ENCODE peak calls at places on chromosomes 11 and 22, in five cellular contexts. One of them, this sample, is unnamed.

GRCh38 chr22:41030891-41031290 is 61.5 kb upstream of the EP300 start:
- DNase-seq in H1: no peak
- DNase-seq in GM12878: no peak
- DNase-seq in HepG2: no peak
- DNase-seq in NT2/D1: no peak
- DNase-seq in this sample: no peak

GRCh38 chr22:43624144-43624998 is 187.7 kb downstream of the EFCAB6 start:
- DNase-seq in HepG2: peak
- DNase-seq in H1: no peak
- DNase-seq in GM12878: no peak
- DNase-seq in NT2/D1: no peak
- DNase-seq in this sample: no peak

GRCh38 chr11:112795896-112796686 is 165.1 kb upstream of the NCAM1 start:
- DNase-seq in HepG2: no peak
- DNase-seq in NT2/D1: no peak
- DNase-seq in GM12878: no peak
- DNase-seq in H1: no peak
- DNase-seq in this sample: no peak

GRCh38 chr11:82653752-82654151 is 79.9 kb downstream of the FAM181B start:
- DNase-seq in H1: no peak
- DNase-seq in NT2/D1: no peak
- DNase-seq in HepG2: no peak
- DNase-seq in GM12878: no peak
- DNase-seq in this sample: no peak

GRCh38 chr11:13098067-13098466 is 89.0 kb downstream of the RASSF10 start:
- DNase-seq in HepG2: peak
- DNase-seq in NT2/D1: no peak
- DNase-seq in H1: no peak
- DNase-seq in GM12878: no peak
- DNase-seq in this sample: no peak

GRCh38 chr11:64926689-64927088 is 2.2 kb downstream of the PPP2R5B start:
- DNase-seq in HepG2: no peak
- DNase-seq in NT2/D1: no peak
- DNase-seq in H1: no peak
- DNase-seq in GM12878: no peak
- DNase-seq in this sample: no peak

GRCh38 chr11:68584097-68584496 is 100.2 kb upstream of the GAL start:
- DNase-seq in HepG2: peak
- DNase-seq in H1: peak
- DNase-seq in GM12878: no peak
- DNase-seq in NT2/D1: peak
- DNase-seq in this sample: peak

GRCh38 chr11:128365044-128365443 is 222.3 kb downstream of the ETS1 start:
- DNase-seq in H1: no peak
- DNase-seq in GM12878: no peak
- DNase-seq in HepG2: peak
- DNase-seq in NT2/D1: no peak
- DNase-seq in this sample: no peak

GRCh38 chr22:25027959-25028840 is 75.7 kb downstream of the KIAA1671 start:
- DNase-seq in HepG2: no peak
- DNase-seq in H1: no peak
- DNase-seq in GM12878: no peak
- DNase-seq in NT2/D1: no peak
- DNase-seq in this sample: peak

GRCh38 chr22:42788466-42788865 is 67.8 kb upstream of the A4GALT start:
- DNase-seq in H1: no peak
- DNase-seq in GM12878: no peak
- DNase-seq in NT2/D1: no peak
- DNase-seq in HepG2: no peak
- DNase-seq in this sample: no peak

GRCh38 chr22:17172172-17172833 is 13.2 kb upstream of the HDHD5 start:
- DNase-seq in NT2/D1: no peak
- DNase-seq in GM12878: no peak
- DNase-seq in HepG2: no peak
- DNase-seq in H1: no peak
- DNase-seq in this sample: no peak

GRCh38 chr22:23466351-23466750 is 113.7 kb downstream of the IGLL1 start:
- DNase-seq in NT2/D1: no peak
- DNase-seq in H1: no peak
- DNase-seq in GM12878: no peak
- DNase-seq in HepG2: no peak
- DNase-seq in this sample: no peak

GRCh38 chr11:57588038-57588710 is 9.3 kb upstream of the SERPING1 start:
- DNase-seq in HepG2: no peak
- DNase-seq in NT2/D1: no peak
- DNase-seq in GM12878: no peak
- DNase-seq in H1: no peak
- DNase-seq in this sample: no peak

GRCh38 chr11:123543796-123544195 is 110.6 kb downstream of the SCN3B start:
- DNase-seq in HepG2: no peak
- DNase-seq in NT2/D1: no peak
- DNase-seq in H1: no peak
- DNase-seq in GM12878: no peak
- DNase-seq in this sample: no peak

GRCh38 chr11:21567628-21568290 is 625.1 kb upstream of the ANO5 start:
- DNase-seq in NT2/D1: no peak
- DNase-seq in HepG2: no peak
- DNase-seq in H1: no peak
- DNase-seq in GM12878: no peak
- DNase-seq in this sample: no peak

GRCh38 chr11:64186205-64187165 is 514 bp downstream of the STIP1 start:
- DNase-seq in NT2/D1: no peak
- DNase-seq in H1: no peak
- DNase-seq in HepG2: no peak
- DNase-seq in GM12878: no peak
- DNase-seq in this sample: no peak

GRCh38 chr11:104650234-104650633 is 248.0 kb downstream of the CASP12 start:
- DNase-seq in HepG2: no peak
- DNase-seq in GM12878: no peak
- DNase-seq in NT2/D1: peak
- DNase-seq in H1: no peak
- DNase-seq in this sample: no peak

GRCh38 chr11:56852131-56852530 is 103.6 kb upstream of the OR9G4 start:
- DNase-seq in NT2/D1: no peak
- DNase-seq in GM12878: no peak
- DNase-seq in H1: no peak
- DNase-seq in HepG2: no peak
- DNase-seq in this sample: no peak

GRCh38 chr11:60925685-60926267 is 1.5 kb downstream of the TMEM132A start:
- DNase-seq in HepG2: no peak
- DNase-seq in NT2/D1: no peak
- DNase-seq in H1: no peak
- DNase-seq in GM12878: no peak
- DNase-seq in this sample: no peak

GRCh38 chr11:47461876-47462275 is 12.9 kb upstream of the RAPSN start:
- DNase-seq in GM12878: no peak
- DNase-seq in HepG2: no peak
- DNase-seq in NT2/D1: no peak
- DNase-seq in H1: no peak
- DNase-seq in this sample: no peak

GRCh38 chr11:62614275-62614674 is 1.2 kb downstream of the ROM1 start:
- DNase-seq in GM12878: no peak
- DNase-seq in NT2/D1: no peak
- DNase-seq in H1: no peak
- DNase-seq in HepG2: peak
- DNase-seq in this sample: no peak

GRCh38 chr22:50209893-50210292 is 9.1 kb downstream of the SELENOO start:
- DNase-seq in GM12878: no peak
- DNase-seq in HepG2: peak
- DNase-seq in H1: no peak
- DNase-seq in NT2/D1: no peak
- DNase-seq in this sample: peak

GRCh38 chr11:4026389-4026788 is 68.2 kb upstream of the RRM1 start:
- DNase-seq in H1: no peak
- DNase-seq in NT2/D1: no peak
- DNase-seq in GM12878: no peak
- DNase-seq in HepG2: no peak
- DNase-seq in this sample: no peak

GRCh38 chr11:57288771-57289579 is 35.8 kb downstream of the TNKS1BP1 start:
- DNase-seq in NT2/D1: no peak
- DNase-seq in H1: no peak
- DNase-seq in GM12878: no peak
- DNase-seq in HepG2: peak
- DNase-seq in this sample: no peak

GRCh38 chr22:26564181-26564580 is 25.8 kb downstream of the TPST2 start:
- DNase-seq in H1: no peak
- DNase-seq in HepG2: no peak
- DNase-seq in GM12878: no peak
- DNase-seq in NT2/D1: no peak
- DNase-seq in this sample: no peak

GRCh38 chr22:35192121-35192918 is 65.0 kb upstream of the HMGXB4 start:
- DNase-seq in GM12878: no peak
- DNase-seq in HepG2: no peak
- DNase-seq in H1: no peak
- DNase-seq in NT2/D1: no peak
- DNase-seq in this sample: no peak

GRCh38 chr22:24302591-24302990 is 32.0 kb downstream of the SPECC1L start:
- DNase-seq in NT2/D1: no peak
- DNase-seq in HepG2: peak
- DNase-seq in H1: no peak
- DNase-seq in GM12878: no peak
- DNase-seq in this sample: no peak

GRCh38 chr11:62853279-62853965 is 14.0 kb upstream of the WDR74 start:
- DNase-seq in H1: no peak
- DNase-seq in HepG2: no peak
- DNase-seq in GM12878: no peak
- DNase-seq in NT2/D1: no peak
- DNase-seq in this sample: no peak

GRCh38 chr22:37802310-37803194 is 5.2 kb upstream of the GCAT start:
- DNase-seq in NT2/D1: no peak
- DNase-seq in GM12878: no peak
- DNase-seq in H1: no peak
- DNase-seq in HepG2: peak
- DNase-seq in this sample: peak

GRCh38 chr11:1618231-1618630 is 3.7 kb downstream of the KRTAP5-4 start:
- DNase-seq in HepG2: no peak
- DNase-seq in GM12878: no peak
- DNase-seq in H1: no peak
- DNase-seq in NT2/D1: no peak
- DNase-seq in this sample: no peak

GRCh38 chr11:8068605-8069221 is 12.3 kb upstream of the TUB start:
- DNase-seq in NT2/D1: no peak
- DNase-seq in GM12878: no peak
- DNase-seq in HepG2: peak
- DNase-seq in H1: no peak
- DNase-seq in this sample: no peak

GRCh38 chr11:117860139-117860538 is 16.3 kb downstream of the FXYD6 start:
- DNase-seq in GM12878: no peak
- DNase-seq in H1: no peak
- DNase-seq in HepG2: no peak
- DNase-seq in NT2/D1: no peak
- DNase-seq in this sample: no peak

GRCh38 chr22:29971607-29972006 is 88.6 kb downstream of the MTMR3 start:
- DNase-seq in NT2/D1: no peak
- DNase-seq in GM12878: no peak
- DNase-seq in H1: no peak
- DNase-seq in HepG2: no peak
- DNase-seq in this sample: peak
- TF ChIP-seq SUZ12 in NT2/D1: no peak
- TF ChIP-seq SUZ12 in GM12878: no peak
- TF ChIP-seq SUZ12 in H1: no peak
- TF ChIP-seq SUZ12 in HepG2: no peak
- TF ChIP-seq SUZ12 in this sample: no peak

GRCh38 chr11:75031224-75031753 is 42.6 kb downstream of the NEU3 start:
- DNase-seq in NT2/D1: no peak
- DNase-seq in GM12878: no peak
- DNase-seq in H1: no peak
- DNase-seq in HepG2: peak
- DNase-seq in this sample: no peak

GRCh38 chr11:75031771-75032549 is 43.2 kb downstream of the NEU3 start:
- DNase-seq in HepG2: peak
- DNase-seq in NT2/D1: peak
- DNase-seq in H1: peak
- DNase-seq in GM12878: no peak
- DNase-seq in this sample: peak

GRCh38 chr11:75028321-75029097 is 39.8 kb downstream of the NEU3 start:
- DNase-seq in NT2/D1: no peak
- DNase-seq in GM12878: no peak
- DNase-seq in HepG2: no peak
- DNase-seq in H1: no peak
- DNase-seq in this sample: no peak

GRCh38 chr11:75032550-75032935 is 43.8 kb downstream of the NEU3 start:
- DNase-seq in H1: no peak
- DNase-seq in HepG2: no peak
- DNase-seq in NT2/D1: no peak
- DNase-seq in GM12878: no peak
- DNase-seq in this sample: no peak

GRCh38 chr11:75029836-75030631 is 41.3 kb downstream of the NEU3 start:
- DNase-seq in GM12878: no peak
- DNase-seq in NT2/D1: no peak
- DNase-seq in HepG2: no peak
- DNase-seq in H1: no peak
- DNase-seq in this sample: no peak
- TF ChIP-seq SUZ12 in GM12878: no peak
- TF ChIP-seq SUZ12 in NT2/D1: no peak
- TF ChIP-seq SUZ12 in HepG2: no peak
- TF ChIP-seq SUZ12 in H1: no peak
- TF ChIP-seq SUZ12 in this sample: no peak

GRCh38 chr11:121560251-121560650 is 107.5 kb upstream of the SORL1-AS1 start:
- DNase-seq in HepG2: no peak
- DNase-seq in NT2/D1: no peak
- DNase-seq in GM12878: no peak
- DNase-seq in H1: no peak
- DNase-seq in this sample: no peak

GRCh38 chr11:121563003-121563402 is 110.2 kb upstream of the SORL1-AS1 start:
- DNase-seq in NT2/D1: no peak
- DNase-seq in H1: no peak
- DNase-seq in GM12878: no peak
- DNase-seq in HepG2: no peak
- DNase-seq in this sample: no peak

GRCh38 chr11:121561716-121562115 is 108.9 kb upstream of the SORL1-AS1 start:
- DNase-seq in NT2/D1: no peak
- DNase-seq in HepG2: peak
- DNase-seq in GM12878: no peak
- DNase-seq in H1: no peak
- DNase-seq in this sample: no peak

GRCh38 chr11:121559812-121560211 is 107.0 kb upstream of the SORL1-AS1 start:
- DNase-seq in HepG2: no peak
- DNase-seq in GM12878: no peak
- DNase-seq in NT2/D1: no peak
- DNase-seq in H1: no peak
- DNase-seq in this sample: no peak

GRCh38 chr11:121561240-121561639 is 108.5 kb upstream of the SORL1-AS1 start:
- DNase-seq in H1: no peak
- DNase-seq in GM12878: no peak
- DNase-seq in NT2/D1: no peak
- DNase-seq in HepG2: no peak
- DNase-seq in this sample: no peak
- TF ChIP-seq SUZ12 in H1: no peak
- TF ChIP-seq SUZ12 in GM12878: no peak
- TF ChIP-seq SUZ12 in NT2/D1: no peak
- TF ChIP-seq SUZ12 in HepG2: no peak
- TF ChIP-seq SUZ12 in this sample: no peak

DNA sequence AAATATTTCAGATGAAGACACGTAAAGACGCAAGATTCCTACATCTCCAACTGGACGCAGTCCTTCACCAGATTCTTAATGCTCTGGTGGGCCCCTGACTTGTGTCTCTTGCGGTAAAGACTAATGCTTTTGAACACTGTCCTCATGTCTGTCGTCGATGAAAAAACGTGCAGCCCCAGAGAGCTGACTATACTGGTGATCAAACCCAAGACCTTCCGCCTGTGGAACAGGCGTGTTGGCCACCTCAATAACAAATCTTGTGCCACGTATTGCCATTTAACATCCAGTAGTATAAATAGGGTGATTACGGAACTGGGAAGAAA is 45.5 kb downstream of the OR4D9 start:
- DNase-seq in NT2/D1: no peak
- DNase-seq in HepG2: peak
- DNase-seq in GM12878: no peak
- DNase-seq in H1: no peak
- DNase-seq in this sample: no peak
- TF ChIP-seq SUZ12 in NT2/D1: no peak
- TF ChIP-seq SUZ12 in HepG2: no peak
- TF ChIP-seq SUZ12 in GM12878: no peak
- TF ChIP-seq SUZ12 in H1: no peak
- TF ChIP-seq SUZ12 in this sample: no peak

This sample was measured in HEK293T.